ENCODE peak calls at places on chromosomes 5 and 9, in five cellular contexts. One of them, this sample, is unnamed.

GRCh38 chr9:116686693-116687073 is 422 bp upstream of the TRIM32 start:
- DNase-seq in uterus: no peak
- DNase-seq in endothelial cell of umbilical vein: no peak
- DNase-seq in esophagus squamous epithelium: no peak
- DNase-seq in HCT116: no peak
- DNase-seq in this sample: no peak

GRCh38 chr9:111970827-111971226 is 74.2 kb downstream of the UGCG start:
- DNase-seq in HCT116: no peak
- DNase-seq in endothelial cell of umbilical vein: no peak
- DNase-seq in uterus: no peak
- DNase-seq in esophagus squamous epithelium: no peak
- DNase-seq in this sample: no peak

GRCh38 chr9:91421022-91421765 is 2.4 kb downstream of the NFIL3 start:
- DNase-seq in uterus: peak; percentile 38
- DNase-seq in esophagus squamous epithelium: no peak
- DNase-seq in HCT116: no peak
- DNase-seq in endothelial cell of umbilical vein: peak; percentile 47
- DNase-seq in this sample: no peak

GRCh38 chr5:131260895-131261294 is 3.0 kb upstream of the CDC42SE2 start:
- DNase-seq in endothelial cell of umbilical vein: no peak
- DNase-seq in esophagus squamous epithelium: no peak
- DNase-seq in uterus: no peak
- DNase-seq in HCT116: no peak
- DNase-seq in this sample: no peak

GRCh38 chr9:21591221-21592062 is 109.3 kb upstream of the IFNE start:
- DNase-seq in endothelial cell of umbilical vein: peak; percentile 94
- DNase-seq in HCT116: peak; percentile 94
- DNase-seq in esophagus squamous epithelium: no peak
- DNase-seq in uterus: peak; percentile 23
- DNase-seq in this sample: no peak

GRCh38 chr5:72849546-72849945 is 33.1 kb downstream of the TNPO1 start:
- DNase-seq in uterus: no peak
- DNase-seq in HCT116: no peak
- DNase-seq in esophagus squamous epithelium: no peak
- DNase-seq in endothelial cell of umbilical vein: no peak
- DNase-seq in this sample: no peak

GRCh38 chr5:144742376-144742775 is 571.7 kb downstream of the KCTD16 start:
- DNase-seq in HCT116: no peak
- DNase-seq in esophagus squamous epithelium: no peak
- DNase-seq in endothelial cell of umbilical vein: no peak
- DNase-seq in uterus: no peak
- DNase-seq in this sample: no peak

GRCh38 chr9:123923884-123924283 is 6.0 kb downstream of the DENND1A start:
- DNase-seq in endothelial cell of umbilical vein: no peak
- DNase-seq in HCT116: no peak
- DNase-seq in esophagus squamous epithelium: no peak
- DNase-seq in uterus: no peak
- DNase-seq in this sample: no peak

GRCh38 chr9:94800424-94801117 is 74.1 kb downstream of the AOPEP start:
- DNase-seq in esophagus squamous epithelium: no peak
- DNase-seq in endothelial cell of umbilical vein: no peak
- DNase-seq in HCT116: no peak
- DNase-seq in uterus: no peak
- DNase-seq in this sample: no peak

GRCh38 chr9:34577635-34578240 is 11.8 kb downstream of the CNTFR start:
- DNase-seq in HCT116: no peak
- DNase-seq in endothelial cell of umbilical vein: no peak
- DNase-seq in uterus: no peak
- DNase-seq in esophagus squamous epithelium: no peak
- DNase-seq in this sample: no peak

GRCh38 chr5:100855940-100856339 is 47.1 kb downstream of the ST8SIA4 start:
- DNase-seq in HCT116: no peak
- DNase-seq in esophagus squamous epithelium: no peak
- DNase-seq in endothelial cell of umbilical vein: no peak
- DNase-seq in uterus: no peak
- DNase-seq in this sample: no peak

GRCh38 chr5:181133083-181133482 is 2.1 kb upstream of the OR2V1 start:
- DNase-seq in HCT116: no peak
- DNase-seq in uterus: no peak
- DNase-seq in endothelial cell of umbilical vein: no peak
- DNase-seq in esophagus squamous epithelium: no peak
- DNase-seq in this sample: no peak

GRCh38 chr5:136364307-136364706 is 1.0 kb downstream of the TRPC7 start:
- DNase-seq in HCT116: no peak
- DNase-seq in endothelial cell of umbilical vein: no peak
- DNase-seq in esophagus squamous epithelium: no peak
- DNase-seq in uterus: no peak
- DNase-seq in this sample: no peak

GRCh38 chr5:8945972-8946371 is 599.9 kb downstream of the SEMA5A start:
- DNase-seq in endothelial cell of umbilical vein: no peak
- DNase-seq in uterus: no peak
- DNase-seq in HCT116: no peak
- DNase-seq in esophagus squamous epithelium: no peak
- DNase-seq in this sample: no peak

GRCh38 chr5:113204525-113205161 is 228.0 kb downstream of the DCP2 start:
- DNase-seq in HCT116: no peak
- DNase-seq in endothelial cell of umbilical vein: no peak
- DNase-seq in uterus: peak; percentile 62
- DNase-seq in esophagus squamous epithelium: no peak
- DNase-seq in this sample: no peak

GRCh38 chr5:143977891-143978448 is 166.0 kb downstream of the HMHB1 start:
- DNase-seq in HCT116: no peak
- DNase-seq in endothelial cell of umbilical vein: peak; percentile 61
- DNase-seq in esophagus squamous epithelium: no peak
- DNase-seq in uterus: no peak
- DNase-seq in this sample: no peak

GRCh38 chr5:169258372-169259000 is 42.5 kb downstream of the SLIT3 start:
- DNase-seq in esophagus squamous epithelium: no peak
- DNase-seq in uterus: no peak
- DNase-seq in HCT116: no peak
- DNase-seq in endothelial cell of umbilical vein: no peak
- DNase-seq in this sample: no peak

GRCh38 chr5:106454651-106455415 is 1215.9 kb downstream of the EFNA5 start:
- DNase-seq in HCT116: peak; percentile 59
- DNase-seq in uterus: no peak
- DNase-seq in esophagus squamous epithelium: no peak
- DNase-seq in endothelial cell of umbilical vein: peak; percentile 72
- DNase-seq in this sample: no peak

GRCh38 chr5:157273131-157273556 is 7.2 kb downstream of the CYFIP2 start:
- DNase-seq in HCT116: no peak
- DNase-seq in endothelial cell of umbilical vein: no peak
- DNase-seq in uterus: no peak
- DNase-seq in esophagus squamous epithelium: no peak
- DNase-seq in this sample: no peak

GRCh38 chr5:135498662-135498995 is 37.1 kb downstream of the NEUROG1 start:
- DNase-seq in esophagus squamous epithelium: no peak
- DNase-seq in endothelial cell of umbilical vein: no peak
- DNase-seq in uterus: no peak
- DNase-seq in HCT116: no peak
- DNase-seq in this sample: peak; percentile 40

DNA sequence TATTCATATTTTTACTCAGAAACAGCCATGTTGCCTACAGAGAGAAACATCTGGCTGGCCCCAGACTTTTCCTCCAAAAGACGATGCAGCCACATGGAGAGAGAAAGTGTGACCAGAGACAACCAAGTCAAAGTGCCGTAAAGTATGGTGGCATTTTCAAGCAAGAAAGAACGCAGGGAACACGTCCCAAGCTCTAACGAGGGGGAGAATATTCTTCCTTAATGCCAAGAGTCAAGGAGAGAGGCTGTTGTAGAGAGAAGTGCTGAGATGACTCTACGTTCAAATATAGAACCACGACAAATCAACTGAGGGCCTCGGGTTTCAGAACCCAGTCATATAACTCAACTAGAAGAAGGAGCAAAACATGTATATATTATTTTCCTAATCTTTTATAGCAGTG is 55.9 kb downstream of the FNBP1 start:
- DNase-seq in uterus: no peak
- DNase-seq in esophagus squamous epithelium: no peak
- DNase-seq in endothelial cell of umbilical vein: no peak
- DNase-seq in HCT116: no peak
- DNase-seq in this sample: no peak
- TF ChIP-seq POLR2A in uterus: no peak
- TF ChIP-seq POLR2A in esophagus squamous epithelium: no peak
- TF ChIP-seq POLR2A in endothelial cell of umbilical vein: no peak
- TF ChIP-seq POLR2A in HCT116: no peak
- TF ChIP-seq POLR2A in this sample: no peak

GRCh38 chr9:109499631-109500120 is 1.6 kb upstream of the PTPN3 start:
- DNase-seq in esophagus squamous epithelium: no peak
- DNase-seq in uterus: peak; percentile 46
- DNase-seq in endothelial cell of umbilical vein: no peak
- DNase-seq in HCT116: no peak
- DNase-seq in this sample: no peak
- H3K4me3 ChIP-seq in esophagus squamous epithelium: peak overlapping the region; percentile 64
- H3K4me3 ChIP-seq in uterus: no peak overlapping the region
- H3K4me3 ChIP-seq in endothelial cell of umbilical vein: no peak overlapping the region
- H3K4me3 ChIP-seq in HCT116: peak overlapping the region; percentile 55
- H3K4me3 ChIP-seq in this sample: peak overlapping the region; percentile 49

DNA sequence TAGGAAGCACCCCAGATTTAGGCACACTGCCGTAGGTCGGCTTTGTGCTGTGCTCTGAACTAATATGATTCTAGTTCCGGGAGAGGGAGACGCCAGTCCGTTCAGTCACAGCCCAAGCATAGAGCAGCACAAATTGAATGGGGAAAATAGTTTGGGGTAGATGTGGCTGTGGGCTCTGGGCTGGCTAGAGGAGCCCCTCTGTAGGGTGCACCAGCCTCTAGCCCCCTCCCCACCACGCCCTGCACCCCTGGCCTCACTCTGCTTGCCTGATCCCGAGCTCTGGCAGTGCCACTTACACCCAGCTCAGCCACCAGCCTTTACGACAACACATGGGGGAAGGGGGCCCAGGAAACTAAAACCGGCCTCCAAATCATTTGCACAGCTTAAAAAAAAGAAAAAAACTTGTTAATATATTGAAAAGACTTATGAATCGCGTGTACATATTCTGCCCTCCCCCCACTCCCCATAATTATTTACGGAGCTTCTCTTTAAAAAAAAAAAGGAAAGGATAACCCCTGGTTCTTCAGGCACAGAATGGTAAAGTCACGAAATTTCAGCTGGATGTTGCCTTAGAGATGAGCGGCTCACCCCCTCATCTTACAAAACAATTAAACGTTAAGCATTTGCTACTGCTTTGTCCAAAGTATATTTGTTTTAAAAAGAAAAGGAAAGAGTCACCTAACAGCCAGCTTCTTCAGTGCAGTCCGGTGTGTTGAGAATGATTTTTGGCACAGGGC is 3.4 kb downstream of the LMX1B start:
- DNase-seq in esophagus squamous epithelium: no peak
- DNase-seq in endothelial cell of umbilical vein: no peak
- DNase-seq in uterus: no peak
- DNase-seq in HCT116: no peak
- DNase-seq in this sample: no peak
- H3K27me3 ChIP-seq in esophagus squamous epithelium: peaks cover 99% of the 10 kb centered on the region
- H3K27me3 ChIP-seq in endothelial cell of umbilical vein: peaks cover 80% of the 10 kb centered on the region
- H3K27me3 ChIP-seq in uterus: peaks cover 11% of the 10 kb centered on the region
- H3K27me3 ChIP-seq in HCT116: no peaks in the 10 kb centered on the region
- H3K27me3 ChIP-seq in this sample: peaks cover 23% of the 10 kb centered on the region

GRCh38 chr9:38226491-38226951 is 157.5 kb upstream of the SHB start:
- DNase-seq in esophagus squamous epithelium: no peak
- DNase-seq in uterus: no peak
- DNase-seq in endothelial cell of umbilical vein: no peak
- DNase-seq in HCT116: no peak
- DNase-seq in this sample: peak; percentile 52

GRCh38 chr9:38228331-38229122 is 159.5 kb upstream of the SHB start:
- DNase-seq in uterus: no peak
- DNase-seq in endothelial cell of umbilical vein: no peak
- DNase-seq in esophagus squamous epithelium: no peak
- DNase-seq in HCT116: no peak
- DNase-seq in this sample: no peak

GRCh38 chr9:38227656-38228055 is 158.6 kb upstream of the SHB start:
- DNase-seq in HCT116: no peak
- DNase-seq in esophagus squamous epithelium: no peak
- DNase-seq in uterus: no peak
- DNase-seq in endothelial cell of umbilical vein: no peak
- DNase-seq in this sample: peak; percentile 49

GRCh38 chr9:38224941-38225340 is 155.9 kb upstream of the SHB start:
- DNase-seq in endothelial cell of umbilical vein: no peak
- DNase-seq in HCT116: no peak
- DNase-seq in uterus: no peak
- DNase-seq in esophagus squamous epithelium: no peak
- DNase-seq in this sample: no peak

GRCh38 chr9:38227061-38227540 is 158.1 kb upstream of the SHB start:
- DNase-seq in uterus: peak; percentile 25
- DNase-seq in esophagus squamous epithelium: no peak
- DNase-seq in endothelial cell of umbilical vein: peak; percentile 61
- DNase-seq in HCT116: no peak
- DNase-seq in this sample: peak; percentile 93
- TF ChIP-seq POLR2A in uterus: no peak
- TF ChIP-seq POLR2A in esophagus squamous epithelium: no peak
- TF ChIP-seq POLR2A in endothelial cell of umbilical vein: no peak
- TF ChIP-seq POLR2A in HCT116: no peak
- TF ChIP-seq POLR2A in this sample: no peak

This sample was measured in vagina.